ENCODE peak calls at places on chromosomes 12 and 14, in seven cellular contexts. R is HCEC 1CT; Y is tibial artery; S is lower leg skin; Q is stimulated activated CD4-positive, alpha-beta T cell treated with anti-CD3 and anti-CD28 coated beads, Interleukin-1b, Interleukin-23, amount 100 ng/mL, for 1 hour; M is Right ventricle myocardium superior; U is progenitor cell of endocrine pancreas. I is an unnamed sample.

GRCh38 chr12:14781563-14781962 is 21.7 kb downstream of the WBP11 start:
- DNase-seq in R (no peak), Y (no peak), S (no peak), Q (no peak), M (no peak), U (no peak), I (no peak)

GRCh38 chr14:44897844-44898151 is 63.9 kb downstream of the KLHL28 start:
- DNase-seq in R (peak; percentile 56), Y (no peak), S (no peak), Q (no peak), M (no peak), U (no peak), I (no peak)

GRCh38 chr12:81077686-81078441 is at the start of gene ACSS3:
- DNase-seq in R (peak; percentile 4), Y (peak; percentile 71), S (peak; percentile 21), Q (no peak), M (peak; percentile 81), U (peak; percentile 38), I (no peak)

GRCh38 chr14:101242442-101243385 is 318.6 kb upstream of the DIO3 start:
- DNase-seq in R (no peak), Y (peak; percentile 56), S (no peak), Q (no peak), M (no peak), U (no peak), I (no peak)

GRCh38 chr14:88919502-88919901 is 95.1 kb downstream of the TTC8 start:
- DNase-seq in R (peak; percentile 12), Y (no peak), S (no peak), Q (no peak), M (no peak), U (no peak), I (no peak)

GRCh38 chr12:3885179-3886094 is 12.2 kb upstream of the PARP11 start:
- DNase-seq in R (peak; percentile 53), Y (no peak), S (no peak), Q (no peak), M (no peak), U (no peak), I (no peak)

GRCh38 chr12:68620528-68620927 is 9.8 kb downstream of the RAP1B start:
- DNase-seq in R (no peak), Y (no peak), S (no peak), Q (no peak), M (no peak), U (no peak), I (no peak)

GRCh38 chr12:130049666-130050065 is 112.6 kb upstream of the FZD10 start:
- DNase-seq in R (no peak), Y (no peak), S (no peak), Q (no peak), M (no peak), U (no peak), I (no peak)

GRCh38 chr12:112602150-112602549 is 183.4 kb downstream of the PTPN11 start:
- DNase-seq in R (no peak), Y (no peak), S (no peak), Q (no peak), M (no peak), U (no peak), I (no peak)

GRCh38 chr12:92987362-92987761 is 58.3 kb upstream of the EEA1 start:
- DNase-seq in R (peak; percentile 77), Y (no peak), S (peak; percentile 46), Q (no peak), M (no peak), U (no peak), I (peak; percentile 36)

GRCh38 chr14:68444449-68445168 is 348.3 kb downstream of the ZFP36L1 start:
- DNase-seq in R (peak; percentile 21), Y (no peak), S (no peak), Q (no peak), M (peak; percentile 69), U (no peak), I (no peak)

GRCh38 chr12:24352363-24352762 is 402.9 kb upstream of the SOX5 start:
- DNase-seq in R (no peak), Y (no peak), S (no peak), Q (no peak), M (no peak), U (no peak), I (no peak)

GRCh38 chr12:40336573-40337199 is 111.9 kb downstream of the LRRK2 start:
- DNase-seq in R (peak; percentile 40), Y (no peak), S (no peak), Q (no peak), M (no peak), U (no peak), I (no peak)

GRCh38 chr12:12859690-12860089 is 31.7 kb upstream of the GPRC5A start:
- DNase-seq in R (peak; percentile 11), Y (no peak), S (no peak), Q (no peak), M (no peak), U (no peak), I (no peak)

GRCh38 chr12:117774986-117775775 is 193.6 kb downstream of the KSR2 start:
- DNase-seq in R (no peak), Y (no peak), S (no peak), Q (no peak), M (no peak), U (no peak), I (no peak)

GRCh38 chr12:26156201-26156871 is 31.5 kb upstream of the BHLHE41 start:
- DNase-seq in R (no peak), Y (no peak), S (no peak), Q (no peak), M (no peak), U (no peak), I (no peak)

I was measured in NCI-H1048.